ENCODE peak calls at places on chromosomes 3 and 15, in seven cellular contexts. L is sciatic nerve, G is GM23338, P is SK-N-DZ, W is BJ, X is left lung, B is nephron progenitor cell. N is an unnamed sample.

GRCh38 chr3:33146791-33147445 is 33.1 kb downstream of the CRTAP start:
- DNase-seq in X (no peak), G (peak), W (no peak), L (no peak), B (no peak), P (no peak), N (no peak)

GRCh38 chr3:114092151-114093000 is 35.8 kb downstream of the QTRT2 start:
- DNase-seq in B (no peak), L (no peak), P (no peak), G (peak), W (no peak), X (no peak), N (no peak)

GRCh38 chr15:98599911-98600685 is 48.2 kb upstream of the IGF1R start:
- DNase-seq in X (peak), W (no peak), B (no peak), P (peak), L (peak), G (peak), N (peak)

GRCh38 chr3:127015282-127016042 is 32.5 kb downstream of the PLXNA1 start:
- DNase-seq in L (no peak), X (no peak), B (peak), G (peak), P (peak), W (no peak), N (no peak)

GRCh38 chr3:56977561-56977889 is 82.9 kb upstream of the SPATA12 start:
- DNase-seq in B (no peak), P (no peak), X (no peak), G (no peak), L (no peak), W (no peak), N (no peak)

GRCh38 chr3:50269977-50270413 is 1.0 kb downstream of the SEMA3B start:
- DNase-seq in L (no peak), X (no peak), B (no peak), W (no peak), G (no peak), P (no peak), N (no peak)

GRCh38 chr15:64503197-64503596 is 42.8 kb downstream of the ZNF609 start:
- DNase-seq in X (no peak), L (no peak), B (peak), W (no peak), P (no peak), G (peak), N (no peak)

GRCh38 chr15:69592954-69593353 is 140.3 kb downstream of the RPLP1 start:
- DNase-seq in W (no peak), P (no peak), B (no peak), L (no peak), X (no peak), G (no peak), N (no peak)

GRCh38 chr3:85342915-85343314 is 384.1 kb downstream of the CADM2 start:
- DNase-seq in G (peak), X (no peak), L (no peak), P (peak), W (no peak), B (no peak), N (no peak)

GRCh38 chr15:71228403-71228802 is 113.1 kb downstream of the THSD4 start:
- DNase-seq in B (no peak), L (no peak), G (no peak), X (no peak), P (no peak), W (no peak), N (no peak)

GRCh38 chr3:56822501-56822900 is 20.8 kb upstream of the ARHGEF3 start:
- DNase-seq in X (no peak), L (no peak), B (no peak), P (no peak), W (no peak), G (no peak), N (no peak)

GRCh38 chr15:44368367-44368766 is 59.1 kb upstream of the CTDSPL2 start:
- DNase-seq in L (no peak), B (no peak), W (no peak), P (no peak), X (no peak), G (no peak), N (no peak)

GRCh38 chr15:57873564-57874209 is 167.2 kb downstream of the POLR2M start:
- DNase-seq in L (no peak), P (no peak), X (no peak), G (no peak), B (no peak), W (peak), N (peak)

GRCh38 chr3:149415484-149415883 is 38.0 kb upstream of the TM4SF1 start:
- DNase-seq in B (no peak), X (no peak), L (no peak), G (no peak), W (no peak), P (no peak), N (no peak)

GRCh38 chr3:145903472-145904013 is 257.4 kb downstream of the PLOD2 start:
- DNase-seq in P (no peak), B (no peak), X (no peak), G (no peak), L (no peak), W (no peak), N (no peak)

GRCh38 chr3:127831723-127832172 is 9.4 kb upstream of the MGLL start:
- DNase-seq in B (peak), W (no peak), G (peak), L (no peak), X (peak), P (no peak), N (no peak)

GRCh38 chr15:63369766-63370165 is 11.9 kb downstream of the CA12 start:
- DNase-seq in P (no peak), B (no peak), X (no peak), G (no peak), L (peak), W (no peak), N (no peak)

GRCh38 chr3:30226606-30227151 is 379.7 kb upstream of the TGFBR2 start:
- DNase-seq in X (no peak), W (no peak), G (no peak), B (no peak), L (no peak), P (no peak), N (no peak)

GRCh38 chr3:157531301-157531660 is 28.1 kb upstream of the VEPH1 start:
- DNase-seq in X (no peak), P (no peak), B (no peak), L (no peak), G (no peak), W (no peak), N (no peak)

GRCh38 chr3:134375542-134376384 is 1.5 kb upstream of the AMOTL2 start:
- DNase-seq in L (no peak), P (no peak), X (no peak), G (no peak), W (no peak), B (no peak), N (no peak)

GRCh38 chr3:159669024-159669476 is 319.6 kb upstream of the IL12A start:
- DNase-seq in L (no peak), P (no peak), X (peak), G (no peak), B (no peak), W (no peak), N (no peak)

GRCh38 chr15:79031201-79031600 is 59.4 kb downstream of the RASGRF1 start:
- DNase-seq in G (no peak), X (no peak), L (no peak), B (no peak), P (no peak), W (no peak), N (no peak)

GRCh38 chr15:79339588-79340314 is 28.8 kb downstream of the TMED3 start:
- DNase-seq in X (no peak), P (peak), G (peak), B (peak), W (peak), L (no peak), N (no peak)

GRCh38 chr3:184666422-184666821 is 45.4 kb downstream of the MAGEF1 start:
- DNase-seq in B (no peak), X (no peak), P (no peak), L (no peak), G (no peak), W (no peak), N (no peak)

GRCh38 chr3:61194892-61195538 is 56.2 kb downstream of the FHIT start:
- DNase-seq in X (no peak), L (no peak), W (no peak), P (no peak), B (no peak), G (no peak), N (no peak)

GRCh38 chr3:33417051-33417673 is 23.0 kb downstream of the UBP1 start:
- DNase-seq in X (no peak), L (no peak), B (no peak), P (no peak), G (no peak), W (no peak), N (no peak)

GRCh38 chr15:69446947-69447346 is 5.7 kb upstream of the RPLP1 start:
- DNase-seq in P (no peak), L (no peak), B (no peak), G (no peak), X (no peak), W (no peak), N (no peak)

GRCh38 chr15:44566176-44566575 is 29.2 kb downstream of the EIF3J start:
- DNase-seq in B (no peak), X (no peak), L (no peak), P (no peak), G (no peak), W (no peak), N (no peak)

GRCh38 chr15:93056836-93057235 is 32.2 kb downstream of the RGMA start:
- DNase-seq in L (no peak), G (no peak), B (no peak), P (no peak), X (no peak), W (no peak), N (no peak)

GRCh38 chr3:175020101-175020500 is 161.0 kb downstream of the NAALADL2 start:
- DNase-seq in L (no peak), G (no peak), X (no peak), W (peak), P (no peak), B (no peak), N (no peak)

GRCh38 chr15:78766041-78766440 is 45.2 kb downstream of the ADAMTS7 start:
- DNase-seq in P (no peak), L (peak), B (no peak), G (no peak), X (peak), W (no peak), N (no peak)

GRCh38 chr15:62750471-62750870 is 292.1 kb upstream of the TPM1 start:
- DNase-seq in G (no peak), L (no peak), B (no peak), W (no peak), P (no peak), X (no peak), N (no peak)

GRCh38 chr15:39574416-39574815 is 6.5 kb upstream of the THBS1 start:
- DNase-seq in G (no peak), X (no peak), W (peak), L (no peak), P (no peak), B (no peak), N (no peak)